ENCODE peak calls at places on chromosomes 11 and 22, in four cellular contexts. E, D, P and Q are unnamed samples.

GRCh38 chr11:94705419-94705818 is 62.7 kb upstream of the AMOTL1 start:
- DNase-seq in E (no peak), D (no peak), P (no peak), Q (no peak)

GRCh38 chr22:41021039-41021654 is 70.0 kb downstream of the RBX1 start:
- DNase-seq in P (no peak), E (peak; percentile 22), D (no peak), Q (no peak)

GRCh38 chr11:61294717-61295595 is at the start of gene VWCE:
- DNase-seq in E (peak; percentile 38), D (peak; percentile 64), P (peak; percentile 28), Q (peak; percentile 28)

GRCh38 chr11:69822676-69823494 is 3.7 kb upstream of the FGF3 start:
- DNase-seq in E (no peak), P (no peak), D (no peak), Q (no peak)

GRCh38 chr11:134361661-134362060 is 29.9 kb downstream of the GLB1L2 start:
- DNase-seq in E (no peak), D (no peak), P (no peak), Q (no peak)

GRCh38 chr11:119373917-119374631 is 7.4 kb downstream of the USP2 start:
- DNase-seq in E (peak; percentile 84), P (peak; percentile 56), D (peak; percentile 85), Q (peak; percentile 62)

GRCh38 chr11:121455115-121455514 is 2.3 kb upstream of the SORL1-AS1 start:
- DNase-seq in P (no peak), E (no peak), D (no peak), Q (no peak)

GRCh38 chr11:128422576-128423370 is 164.6 kb downstream of the ETS1 start:
- DNase-seq in P (no peak), E (peak; percentile 25), D (no peak), Q (no peak)

GRCh38 chr11:8083088-8083395 is 2.0 kb downstream of the TUB start:
- DNase-seq in D (no peak), E (no peak), P (no peak), Q (no peak)

GRCh38 chr11:34501962-34502361 is 11.6 kb downstream of the ELF5 start:
- DNase-seq in E (no peak), D (peak; percentile 28), P (no peak), Q (no peak)

GRCh38 chr11:46351148-46351547 is 3.9 kb downstream of the DGKZ start:
- DNase-seq in P (no peak), D (no peak), E (no peak), Q (no peak)

GRCh38 chr11:76653674-76654309 is 16.8 kb downstream of the LRRC32 start:
- DNase-seq in D (peak; percentile 96), P (no peak), E (peak; percentile 31), Q (peak; percentile 90)

GRCh38 chr11:125494033-125494364 is 2.1 kb downstream of the FEZ1 start:
- DNase-seq in P (no peak), E (no peak), D (no peak), Q (no peak)

GRCh38 chr11:8167796-8168195 is 1.0 kb downstream of the RIC3 start:
- DNase-seq in P (no peak), D (peak; percentile 8), E (no peak), Q (no peak)

GRCh38 chr11:35214792-35215193 is 75.8 kb downstream of the CD44 start:
- DNase-seq in E (no peak), D (peak; percentile 80), P (no peak), Q (peak; percentile 79)

GRCh38 chr22:27105142-27106025 is 448.0 kb downstream of the MIAT start:
- DNase-seq in D (peak; percentile 91), E (peak; percentile 46), P (no peak), Q (peak; percentile 87)

GRCh38 chr11:17609536-17610401 is 62.7 kb downstream of the OTOG start:
- DNase-seq in P (no peak), D (no peak), E (no peak), Q (no peak)

GRCh38 chr11:13861411-13861810 is 101.1 kb upstream of the SPON1 start:
- DNase-seq in P (no peak), D (no peak), E (no peak), Q (no peak)

GRCh38 chr11:87421422-87421821 is 383.7 kb downstream of the TMEM135 start:
- DNase-seq in P (peak; percentile 76), E (peak; percentile 22), D (peak; percentile 89), Q (peak; percentile 73)

GRCh38 chr11:86176165-86176884 is 68.2 kb upstream of the EED start:
- DNase-seq in P (no peak), D (peak; percentile 49), E (no peak), Q (peak; percentile 19)

GRCh38 chr11:110565344-110565684 is 135.6 kb downstream of the FDX1 start:
- DNase-seq in D (peak; percentile 32), E (no peak), P (no peak), Q (no peak)

GRCh38 chr22:36797334-36797733 is 19.5 kb downstream of the PVALB start:
- DNase-seq in P (no peak), E (no peak), D (no peak), Q (no peak)

GRCh38 chr11:8717876-8718753 is 35.5 kb downstream of the RPL27A start:
- DNase-seq in E (peak; percentile 24), D (peak; percentile 94), P (no peak), Q (peak; percentile 94)

GRCh38 chr11:113184498-113184897 is 129.9 kb upstream of the TTC12 start:
- DNase-seq in D (peak; percentile 83), E (no peak), P (no peak), Q (peak; percentile 75)

GRCh38 chr11:8015753-8016239 is 28.7 kb downstream of the EIF3F start:
- DNase-seq in E (no peak), P (no peak), D (no peak), Q (no peak)

GRCh38 chr11:36034572-36035331 is 90.9 kb downstream of the LDLRAD3 start:
- DNase-seq in D (peak; percentile 71), P (peak; percentile 25), E (no peak), Q (peak; percentile 53)

GRCh38 chr11:68367252-68367651 is 54.9 kb downstream of the LRP5 start:
- DNase-seq in P (no peak), E (no peak), D (no peak), Q (no peak)

GRCh38 chr11:3134651-3135490 is 30.2 kb downstream of the OSBPL5 start:
- DNase-seq in E (peak; percentile 8), P (no peak), D (no peak), Q (no peak)